ENCODE peak calls at places on chromosomes 12 and 14, in five cellular contexts. One of them, this sample, is unnamed.

GRCh38 chr14:103728721-103729120 is 13.1 kb downstream of the ZFYVE21 start:
- DNase-seq in Kasumi-1: no peak
- DNase-seq in activated naive CD4-positive, alpha-beta T cell: no peak
- DNase-seq in AG08396: no peak
- DNase-seq in HS-27A: no peak
- DNase-seq in this sample: no peak

GRCh38 chr12:104526751-104527150 is 70.0 kb downstream of the CHST11 start:
- DNase-seq in HS-27A: no peak
- DNase-seq in activated naive CD4-positive, alpha-beta T cell: no peak
- DNase-seq in Kasumi-1: no peak
- DNase-seq in AG08396: no peak
- DNase-seq in this sample: no peak

GRCh38 chr12:58302487-58303011 is 361.2 kb downstream of the ATP23 start:
- DNase-seq in AG08396: no peak
- DNase-seq in HS-27A: no peak
- DNase-seq in Kasumi-1: no peak
- DNase-seq in activated naive CD4-positive, alpha-beta T cell: no peak
- DNase-seq in this sample: no peak

GRCh38 chr12:95959107-95959506 is 16.0 kb downstream of the AMDHD1 start:
- DNase-seq in Kasumi-1: peak
- DNase-seq in activated naive CD4-positive, alpha-beta T cell: no peak
- DNase-seq in AG08396: no peak
- DNase-seq in HS-27A: no peak
- DNase-seq in this sample: no peak

GRCh38 chr14:65560340-65561027 is 148.0 kb downstream of the FUT8 start:
- DNase-seq in AG08396: no peak
- DNase-seq in Kasumi-1: no peak
- DNase-seq in HS-27A: no peak
- DNase-seq in activated naive CD4-positive, alpha-beta T cell: no peak
- DNase-seq in this sample: no peak

GRCh38 chr12:19709889-19710288 is 270.6 kb downstream of the AEBP2 start:
- DNase-seq in HS-27A: no peak
- DNase-seq in activated naive CD4-positive, alpha-beta T cell: no peak
- DNase-seq in Kasumi-1: no peak
- DNase-seq in AG08396: no peak
- DNase-seq in this sample: no peak

GRCh38 chr12:104573-105081 is 38.1 kb downstream of the IQSEC3 start:
- DNase-seq in AG08396: no peak
- DNase-seq in HS-27A: no peak
- DNase-seq in activated naive CD4-positive, alpha-beta T cell: no peak
- DNase-seq in Kasumi-1: peak
- DNase-seq in this sample: peak

GRCh38 chr14:66405158-66405557 is 81.0 kb upstream of the CCDC196 start:
- DNase-seq in Kasumi-1: peak
- DNase-seq in AG08396: no peak
- DNase-seq in HS-27A: no peak
- DNase-seq in activated naive CD4-positive, alpha-beta T cell: no peak
- DNase-seq in this sample: no peak

GRCh38 chr14:96938946-96939345 is 141.8 kb downstream of the VRK1 start:
- DNase-seq in HS-27A: no peak
- DNase-seq in activated naive CD4-positive, alpha-beta T cell: no peak
- DNase-seq in Kasumi-1: no peak
- DNase-seq in AG08396: no peak
- DNase-seq in this sample: no peak

GRCh38 chr12:72365151-72365550 is 93.0 kb downstream of the TRHDE start:
- DNase-seq in AG08396: no peak
- DNase-seq in Kasumi-1: no peak
- DNase-seq in activated naive CD4-positive, alpha-beta T cell: no peak
- DNase-seq in HS-27A: no peak
- DNase-seq in this sample: no peak

GRCh38 chr12:49369723-49370145 is 2.5 kb downstream of the SPATS2 start:
- DNase-seq in Kasumi-1: peak
- DNase-seq in HS-27A: no peak
- DNase-seq in activated naive CD4-positive, alpha-beta T cell: no peak
- DNase-seq in AG08396: peak
- DNase-seq in this sample: no peak

GRCh38 chr12:67646775-67647174 is 1.8 kb upstream of the DYRK2 start:
- DNase-seq in AG08396: no peak
- DNase-seq in HS-27A: no peak
- DNase-seq in activated naive CD4-positive, alpha-beta T cell: no peak
- DNase-seq in Kasumi-1: no peak
- DNase-seq in this sample: no peak

GRCh38 chr12:62466018-62466595 is 519 bp upstream of the MON2 start:
- DNase-seq in activated naive CD4-positive, alpha-beta T cell: no peak
- DNase-seq in HS-27A: peak
- DNase-seq in Kasumi-1: peak
- DNase-seq in AG08396: peak
- DNase-seq in this sample: peak